ENCODE peak calls at places on chromosome 2, in five cellular contexts. One of them, this sample, is unnamed.

GRCh38 chr2:101082993-101083392 is 68.2 kb downstream of the TBC1D8 start:
- DNase-seq in B cell: no peak
- DNase-seq in fibroblast of lung: no peak
- DNase-seq in DMS153: no peak
- DNase-seq in iris pigment epithelial cell: no peak
- DNase-seq in this sample: no peak

GRCh38 chr2:203412555-203413331 is 84.5 kb downstream of the ABI2 start:
- DNase-seq in B cell: no peak
- DNase-seq in fibroblast of lung: no peak
- DNase-seq in DMS153: no peak
- DNase-seq in iris pigment epithelial cell: no peak
- DNase-seq in this sample: no peak

GRCh38 chr2:73457982-73458381 is 72.3 kb downstream of the ALMS1 start:
- DNase-seq in B cell: no peak
- DNase-seq in fibroblast of lung: no peak
- DNase-seq in DMS153: no peak
- DNase-seq in iris pigment epithelial cell: no peak
- DNase-seq in this sample: no peak

GRCh38 chr2:226781471-226781870 is 18.1 kb downstream of the IRS1 start:
- DNase-seq in B cell: no peak
- DNase-seq in fibroblast of lung: peak; percentile 33
- DNase-seq in DMS153: no peak
- DNase-seq in iris pigment epithelial cell: no peak
- DNase-seq in this sample: no peak

GRCh38 chr2:37366773-37367172 is 22.3 kb downstream of the QPCT start:
- DNase-seq in B cell: no peak
- DNase-seq in fibroblast of lung: no peak
- DNase-seq in DMS153: no peak
- DNase-seq in iris pigment epithelial cell: no peak
- DNase-seq in this sample: no peak

GRCh38 chr2:151162185-151162584 is 99.5 kb downstream of the RBM43 start:
- DNase-seq in B cell: no peak
- DNase-seq in fibroblast of lung: peak; percentile 37
- DNase-seq in DMS153: no peak
- DNase-seq in iris pigment epithelial cell: peak; percentile 76
- DNase-seq in this sample: peak; percentile 28

GRCh38 chr2:94873362-94874276 is 2.4 kb downstream of the TEKT4 start:
- DNase-seq in B cell: no peak
- DNase-seq in fibroblast of lung: no peak
- DNase-seq in DMS153: no peak
- DNase-seq in iris pigment epithelial cell: no peak
- DNase-seq in this sample: no peak

GRCh38 chr2:212994976-212995375 is 156.4 kb downstream of the IKZF2 start:
- DNase-seq in B cell: no peak
- DNase-seq in fibroblast of lung: no peak
- DNase-seq in DMS153: no peak
- DNase-seq in iris pigment epithelial cell: peak; percentile 38
- DNase-seq in this sample: peak; percentile 40

GRCh38 chr2:241373449-241373848 is 17.4 kb downstream of the FARP2 start:
- DNase-seq in B cell: no peak
- DNase-seq in fibroblast of lung: no peak
- DNase-seq in DMS153: peak; percentile 45
- DNase-seq in iris pigment epithelial cell: no peak
- DNase-seq in this sample: no peak

GRCh38 chr2:164766931-164767330 is 74.7 kb downstream of the COBLL1 start:
- DNase-seq in B cell: no peak
- DNase-seq in fibroblast of lung: no peak
- DNase-seq in DMS153: no peak
- DNase-seq in iris pigment epithelial cell: no peak
- DNase-seq in this sample: no peak